ENCODE peak calls at places on chromosomes 6 and 20, in seven cellular contexts. V is fibroblast of pulmonary artery, Q is cardiac muscle cell, N is lower leg skin, A is foreskin fibroblast, M is PC-9, D is left lung. L is an unnamed sample.

GRCh38 chr6:3996349-3996748 is 82.6 kb downstream of the FAM217A start:
- DNase-seq in A (no peak), M (no peak), D (no peak), N (no peak), Q (no peak), V (no peak), L (no peak)

GRCh38 chr6:156809034-156809433 is 31.9 kb downstream of the ARID1B start:
- DNase-seq in D (no peak), M (no peak), V (peak; percentile 46), N (no peak), Q (peak; percentile 50), A (peak; percentile 81), L (no peak)

GRCh38 chr6:54053893-54054391 is 57.3 kb upstream of the MLIP start:
- DNase-seq in M (peak; percentile 46), N (no peak), D (peak; percentile 45), V (peak; percentile 93), A (peak; percentile 80), Q (peak; percentile 93), L (peak; percentile 66)

GRCh38 chr6:140134224-140134623 is 759.8 kb upstream of the CITED2 start:
- DNase-seq in D (no peak), A (peak; percentile 4), Q (peak; percentile 3), M (no peak), V (no peak), N (no peak), L (no peak)

GRCh38 chr20:3613821-3614440 is 49.3 kb downstream of the GFRA4 start:
- DNase-seq in V (no peak), A (peak; percentile 51), D (no peak), M (no peak), N (no peak), Q (no peak), L (no peak)

GRCh38 chr6:116073765-116074450 is 13.2 kb upstream of the FRK start:
- DNase-seq in N (no peak), M (no peak), D (no peak), V (peak; percentile 18), Q (no peak), A (peak; percentile 77), L (peak; percentile 11)

GRCh38 chr20:47150403-47151152 is 205.9 kb downstream of the ZMYND8 start:
- DNase-seq in V (peak; percentile 84), D (peak; percentile 69), Q (peak; percentile 87), M (peak; percentile 68), A (peak; percentile 71), N (peak; percentile 90), L (no peak)

GRCh38 chr6:104789770-104790190 is 69.9 kb downstream of the HACE1 start:
- DNase-seq in M (no peak), A (peak; percentile 60), D (no peak), Q (peak; percentile 77), V (peak; percentile 78), N (no peak), L (peak; percentile 39)

GRCh38 chr6:146700078-146700686 is 101.4 kb downstream of the ADGB start:
- DNase-seq in N (peak; percentile 90), A (peak; percentile 91), M (peak; percentile 43), Q (peak; percentile 91), D (peak; percentile 46), V (peak; percentile 92), L (peak; percentile 85)

GRCh38 chr6:61210549-61210948 is 1075.5 kb downstream of the KHDRBS2 start:
- DNase-seq in V (no peak), D (no peak), A (no peak), Q (no peak), N (no peak), M (no peak), L (no peak)

GRCh38 chr6:161740486-161740885 is 466.6 kb upstream of the AGPAT4 start:
- DNase-seq in D (no peak), Q (no peak), V (no peak), A (no peak), N (no peak), M (no peak), L (no peak)

GRCh38 chr6:25411316-25411961 is 132.3 kb downstream of the CARMIL1 start:
- DNase-seq in V (no peak), Q (no peak), M (no peak), N (no peak), A (no peak), D (no peak), L (no peak)

GRCh38 chr6:162409986-162410715 is 317.4 kb downstream of the PRKN start:
- DNase-seq in D (no peak), N (no peak), Q (no peak), V (no peak), A (no peak), M (no peak), L (no peak)

GRCh38 chr6:37575221-37575620 is 75.5 kb upstream of the CCDC167 start:
- DNase-seq in N (no peak), M (no peak), V (no peak), Q (no peak), D (no peak), A (no peak), L (no peak)

GRCh38 chr6:142570221-142570671 is 268.4 kb downstream of the ADGRG6 start:
- DNase-seq in A (peak; percentile 44), V (peak; percentile 37), Q (no peak), N (no peak), D (peak; percentile 32), M (no peak), L (peak; percentile 11)

GRCh38 chr6:18406955-18407738 is 20.0 kb downstream of the RNF144B start:
- DNase-seq in V (no peak), Q (no peak), M (no peak), A (peak; percentile 59), N (no peak), D (no peak), L (no peak)

GRCh38 chr6:3566812-3567211 is 110.0 kb upstream of the SLC22A23 start:
- DNase-seq in A (peak; percentile 73), M (no peak), Q (peak; percentile 27), N (peak; percentile 39), D (no peak), V (peak; percentile 24), L (no peak)

GRCh38 chr20:12012241-12013222 is 94.8 kb downstream of the BTBD3 start:
- DNase-seq in D (no peak), M (peak; percentile 7), V (peak; percentile 74), A (peak; percentile 55), Q (peak; percentile 69), N (no peak), L (peak; percentile 19)

GRCh38 chr6:161817881-161818280 is 544.0 kb upstream of the AGPAT4 start:
- DNase-seq in M (no peak), Q (no peak), D (no peak), N (peak; percentile 17), A (no peak), V (no peak), L (no peak)

GRCh38 chr6:125794342-125795137 is 3.8 kb downstream of the NCOA7 start:
- DNase-seq in D (no peak), M (no peak), Q (peak; percentile 43), N (no peak), V (peak; percentile 57), A (peak; percentile 69), L (no peak)
- H3K4me3 ChIP-seq in D (no peak overlapping the region), M (peak overlapping the region; percentile 26), Q (no peak overlapping the region), N (no peak overlapping the region), V (peak overlapping the region; percentile 85), A (no peak overlapping the region), L (no peak overlapping the region)

DNA sequence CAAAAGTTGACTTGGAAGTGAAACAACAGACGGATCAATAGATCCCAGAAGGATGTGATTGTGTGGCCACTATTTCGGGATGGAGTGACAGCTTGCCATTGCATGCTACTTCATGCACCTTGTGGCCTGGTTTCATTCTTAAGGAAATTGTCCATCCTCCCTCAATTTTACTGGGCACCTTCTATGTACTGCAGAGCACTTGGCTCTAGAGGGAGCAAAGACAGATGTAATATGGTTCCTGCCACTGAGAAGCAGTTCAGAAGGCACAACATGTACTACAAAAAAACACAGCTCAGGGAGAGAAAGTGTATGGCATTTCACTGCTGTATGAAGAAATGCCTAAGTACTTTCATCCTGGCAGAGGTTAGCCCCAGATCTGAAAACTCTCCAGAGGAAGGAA is 91.9 kb downstream of the FOXA2 start:
- DNase-seq in N (no peak), M (no peak), Q (no peak), D (no peak), A (no peak), V (no peak), L (no peak)
- TF ChIP-seq CTCF in N (no peak), M (no peak), Q (no peak), D (no peak), A (no peak), V (no peak), L (no peak)

DNA sequence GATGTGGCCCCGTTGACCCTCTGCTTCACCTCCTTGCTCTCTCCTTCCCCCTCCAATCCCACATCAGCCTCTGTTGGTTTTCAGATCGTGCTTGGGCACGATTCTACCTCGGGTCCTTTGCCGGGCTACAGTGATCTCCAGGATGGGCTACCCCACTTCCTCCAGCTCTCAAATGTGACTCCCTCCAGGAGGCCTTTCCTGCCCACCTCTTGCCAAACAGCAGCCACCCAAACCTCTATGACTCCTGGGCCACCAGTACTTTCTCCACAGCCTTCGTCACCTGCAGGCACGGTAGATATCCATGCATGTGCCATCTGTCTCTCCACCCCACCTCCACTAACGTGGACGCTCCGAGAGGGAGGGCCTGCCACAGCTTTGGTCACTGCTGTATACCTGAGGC is 55.9 kb upstream of the NXT1 start:
- DNase-seq in V (no peak), Q (no peak), A (no peak), D (no peak), N (peak; percentile 77), M (no peak), L (no peak)
- H3K4me3 ChIP-seq in V (no peak overlapping the region), Q (no peak overlapping the region), A (no peak overlapping the region), D (no peak overlapping the region), N (no peak overlapping the region), M (no peak overlapping the region), L (no peak overlapping the region)

DNA sequence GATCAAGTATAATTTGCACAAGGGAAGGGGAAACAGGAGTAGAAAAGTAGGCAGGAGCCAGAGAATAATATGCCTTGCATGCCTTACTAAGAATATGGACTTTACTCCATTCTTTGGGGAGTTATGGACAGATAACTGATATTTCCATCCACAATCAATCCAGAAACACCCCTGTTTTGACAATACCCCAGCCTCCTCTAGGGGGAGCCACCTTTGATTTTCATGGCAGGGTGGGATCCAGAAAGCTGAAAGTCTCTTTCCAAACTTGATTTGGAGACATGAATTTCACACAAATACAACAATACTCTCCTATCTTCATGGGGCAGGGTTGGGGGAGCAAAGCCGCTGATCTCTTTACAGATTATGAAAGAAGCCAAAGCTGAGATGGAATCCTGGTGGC is 404.1 kb downstream of the FOXA2 start:
- DNase-seq in M (no peak), V (no peak), D (no peak), A (no peak), N (no peak), Q (no peak), L (no peak)
- TF ChIP-seq CTCF in M (peak; percentile 59), V (no peak), D (no peak), A (no peak), N (no peak), Q (no peak), L (no peak)

GRCh38 chr6:14212632-14213031 is 95.1 kb downstream of the CD83 start:
- DNase-seq in D (no peak), V (no peak), Q (no peak), N (no peak), A (no peak), M (no peak), L (no peak)

GRCh38 chr6:14212020-14212419 is 94.4 kb downstream of the CD83 start:
- DNase-seq in Q (no peak), V (no peak), A (no peak), D (no peak), M (peak; percentile 59), N (no peak), L (no peak)

GRCh38 chr6:14221564-14222297 is 104.2 kb downstream of the CD83 start:
- DNase-seq in V (no peak), D (no peak), N (no peak), M (no peak), Q (no peak), A (no peak), L (no peak)

GRCh38 chr6:14217728-14218637 is 100.4 kb downstream of the CD83 start:
- DNase-seq in M (no peak), Q (no peak), V (no peak), N (no peak), D (peak; percentile 37), A (peak; percentile 12), L (no peak)

GRCh38 chr6:14216931-14217684 is 99.5 kb downstream of the CD83 start:
- DNase-seq in D (no peak), V (no peak), Q (no peak), A (peak; percentile 96), N (no peak), M (no peak), L (no peak)
- H3K4me3 ChIP-seq in D (no peak overlapping the region), V (no peak overlapping the region), Q (no peak overlapping the region), A (no peak overlapping the region), N (no peak overlapping the region), M (no peak overlapping the region), L (no peak overlapping the region)